ENCODE peak calls at places on chromosomes 12 and 14, in five cellular contexts. M is fibroblast of lung; P is left colon; N is stimulated activated CD8-positive, alpha-beta memory T cell treated with anti-CD3 and anti-CD28 coated beads, Interleukin-2, amount 100 ng/mL, for 1 hour; Q is activated T-helper 1 cell treated with Interleukin-2 at 50 U/mL for 16 hours. E is an unnamed sample.

GRCh38 chr12:94178054-94178453 is 29.7 kb downstream of the PLXNC1 start:
- DNase-seq in N (no peak), Q (no peak), P (no peak), M (no peak), E (no peak)

GRCh38 chr12:115569694-115570093 is 707.8 kb downstream of the MED13L start:
- DNase-seq in Q (no peak), N (no peak), P (no peak), M (peak; percentile 32), E (no peak)

GRCh38 chr12:96908170-96908675 is 1.2 kb downstream of the NEDD1 start:
- DNase-seq in P (no peak), N (no peak), M (no peak), Q (no peak), E (no peak)

GRCh38 chr12:12384601-12385321 is 27.9 kb downstream of the BORCS5 start:
- DNase-seq in Q (no peak), N (no peak), P (peak; percentile 34), M (peak; percentile 32), E (no peak)

GRCh38 chr12:54411398-54412241 is 7.4 kb downstream of the ITGA5 start:
- DNase-seq in N (no peak), M (peak; percentile 92), P (peak; percentile 40), Q (peak; percentile 41), E (peak; percentile 90)

GRCh38 chr14:100896369-100897060 is 7.0 kb downstream of the RTL1 start:
- DNase-seq in N (no peak), P (no peak), Q (no peak), M (no peak), E (no peak)

GRCh38 chr14:68039593-68039992 is 220.0 kb downstream of the RAD51B start:
- DNase-seq in Q (no peak), M (peak; percentile 28), N (no peak), P (no peak), E (no peak)

GRCh38 chr12:119666900-119667576 is 895 bp upstream of the PRKAB1 start:
- DNase-seq in N (no peak), M (no peak), P (no peak), Q (no peak), E (no peak)

GRCh38 chr12:19093218-19093617 is 36.3 kb upstream of the PLEKHA5 start:
- DNase-seq in Q (no peak), N (no peak), M (peak; percentile 68), P (no peak), E (no peak)

GRCh38 chr12:125882141-125882540 is 816.9 kb downstream of the AACS start:
- DNase-seq in Q (no peak), P (no peak), M (peak; percentile 47), N (no peak), E (no peak)

GRCh38 chr14:98234208-98234607 is 1037.8 kb downstream of the BCL11B start:
- DNase-seq in M (peak; percentile 57), P (no peak), N (no peak), Q (no peak), E (no peak)